ENCODE peak calls at places on chromosome 2, in four cellular contexts. Q, Y, A and D are unnamed samples.

GRCh38 chr2:179332903-179333302 is 68.3 kb upstream of the SESTD1 start:
- DNase-seq in Q (no peak), Y (no peak), A (no peak), D (no peak)

GRCh38 chr2:41920812-41921211 is 127.0 kb upstream of the PKDCC start:
- DNase-seq in Q (no peak), Y (peak), A (no peak), D (no peak)

GRCh38 chr2:39719317-39719716 is 53.6 kb downstream of the TMEM178A start:
- DNase-seq in Q (no peak), Y (no peak), A (no peak), D (no peak)

GRCh38 chr2:36411962-36412444 is 56.4 kb downstream of the CRIM1 start:
- DNase-seq in Q (peak), Y (no peak), A (no peak), D (no peak)

GRCh38 chr2:22692751-22693150 is 692.2 kb upstream of the KLHL29 start:
- DNase-seq in Q (no peak), Y (no peak), A (no peak), D (no peak)

GRCh38 chr2:134273240-134273983 is 19.5 kb downstream of the MGAT5 start:
- DNase-seq in Q (no peak), Y (no peak), A (no peak), D (no peak)

GRCh38 chr2:61887684-61888303 is 662 bp downstream of the CCT4 start:
- DNase-seq in Q (no peak), Y (peak), A (no peak), D (no peak)

GRCh38 chr2:97765933-97766332 is 52.6 kb downstream of the ZAP70 start:
- DNase-seq in Q (no peak), Y (no peak), A (no peak), D (no peak)

GRCh38 chr2:227655454-227655853 is 11.2 kb upstream of the SCYGR5 start:
- DNase-seq in Q (no peak), Y (peak), A (no peak), D (peak)

GRCh38 chr2:49490710-49491109 is 336.4 kb upstream of the FSHR start:
- DNase-seq in Q (peak), Y (peak), A (no peak), D (no peak)

GRCh38 chr2:85400023-85400422 is 10.1 kb downstream of the CAPG start:
- DNase-seq in Q (no peak), Y (no peak), A (no peak), D (no peak)

GRCh38 chr2:237732790-237733349 is 65.7 kb upstream of the RBM44 start:
- DNase-seq in Q (no peak), Y (no peak), A (no peak), D (no peak)

GRCh38 chr2:30358351-30358750 is 88.7 kb upstream of the LCLAT1 start:
- DNase-seq in Q (no peak), Y (no peak), A (no peak), D (no peak)

GRCh38 chr2:73281244-73281643 is 3.0 kb downstream of the FBXO41 start:
- DNase-seq in Q (no peak), Y (no peak), A (no peak), D (no peak)

GRCh38 chr2:215299337-215299859 is 12.5 kb upstream of the ATIC start:
- DNase-seq in Q (no peak), Y (peak), A (no peak), D (no peak)

DNA sequence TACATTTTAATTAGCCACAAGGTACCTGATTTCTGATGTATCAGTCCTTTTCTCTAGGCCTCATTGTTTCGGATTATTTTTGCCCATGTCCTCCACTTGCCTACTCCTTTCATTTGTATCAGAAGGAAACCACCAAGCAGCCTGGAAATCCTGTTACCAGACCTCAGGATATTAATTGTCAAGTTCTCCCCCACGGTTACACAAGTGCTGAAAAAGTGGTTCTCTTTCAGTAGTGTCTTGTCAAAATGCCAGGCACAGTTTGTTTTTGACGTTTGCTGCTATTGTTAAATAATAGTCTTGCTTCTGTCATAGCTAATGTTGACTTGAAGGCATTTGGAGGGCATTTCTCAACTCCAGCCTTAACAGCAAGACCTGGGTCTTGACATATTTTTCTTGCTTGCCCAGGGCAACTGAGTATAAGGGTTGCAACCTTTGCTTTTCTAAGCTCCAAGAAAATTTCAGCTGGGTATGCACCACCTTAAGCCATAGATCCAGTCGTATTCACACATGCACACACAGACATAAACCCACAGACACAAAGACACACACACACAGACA is 31.0 kb downstream of the INSIG2 start:
- DNase-seq in Q (no peak), Y (no peak), A (no peak), D (no peak)
- TF ChIP-seq EGR1 in Q (no peak), Y (no peak), A (no peak), D (no peak)

GRCh38 chr2:201758229-201758628 is 22.5 kb downstream of the ALS2 start:
- DNase-seq in Q (no peak), Y (no peak), A (no peak), D (no peak)
- TF ChIP-seq EGR1 in Q (no peak), Y (no peak), A (no peak), D (no peak)

DNA sequence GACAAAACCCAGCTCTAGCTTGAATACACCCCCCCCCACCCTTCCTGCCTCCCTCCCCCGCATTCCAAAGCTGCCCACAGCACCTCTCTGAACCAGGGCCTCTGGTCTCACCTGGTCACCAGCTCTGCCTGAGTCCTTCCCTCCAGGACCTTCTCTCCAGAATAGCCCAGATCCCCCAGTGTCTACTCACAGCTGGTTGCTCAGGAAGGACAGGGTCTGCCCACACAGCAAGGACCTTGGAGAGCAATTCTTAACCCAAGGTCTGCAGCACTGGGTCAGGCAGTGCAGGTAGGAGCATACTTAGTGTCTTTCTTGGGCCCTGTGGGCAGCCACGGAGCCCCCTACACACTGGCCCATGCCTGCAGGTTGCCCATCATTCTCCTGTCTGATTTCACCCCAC is 104.5 kb downstream of the ZFP36L2 start:
- DNase-seq in Q (no peak), Y (no peak), A (no peak), D (no peak)
- TF ChIP-seq EGR1 in Q (no peak), Y (no peak), A (no peak), D (no peak)

DNA sequence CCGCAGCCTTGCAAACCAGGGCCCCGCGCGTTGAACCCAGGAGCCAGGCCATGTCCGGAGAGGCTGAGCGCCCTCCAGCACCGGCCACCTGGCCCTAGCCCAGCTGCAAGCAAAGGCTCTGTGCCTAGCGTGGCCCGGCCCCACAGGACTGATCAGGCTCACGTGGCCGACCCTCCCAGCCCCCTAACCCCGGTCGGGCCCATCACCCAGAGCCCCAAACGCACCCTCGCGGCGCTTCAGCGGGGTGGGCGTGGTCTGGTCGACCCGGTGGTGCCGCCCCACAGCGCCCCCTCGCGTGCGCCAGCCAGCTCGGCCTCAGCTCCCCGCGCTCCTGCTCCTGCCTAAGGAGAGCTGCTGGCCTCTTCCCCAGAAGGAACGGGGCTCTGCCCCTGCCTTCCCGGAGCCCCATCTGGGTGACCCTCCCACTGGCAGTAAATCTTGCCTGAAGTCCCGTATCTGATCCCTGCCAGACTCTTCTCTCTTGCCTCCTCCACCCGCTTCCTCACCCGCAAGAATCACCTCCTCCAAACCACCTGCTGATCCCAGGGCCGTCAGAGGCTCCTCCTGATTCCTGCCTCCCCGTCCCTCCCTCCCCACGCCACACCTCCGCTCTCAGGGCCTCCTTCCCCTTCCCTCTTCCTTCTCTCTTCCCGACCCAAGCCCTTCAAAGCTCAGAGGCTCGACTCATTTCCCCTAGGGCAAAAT is 12.3 kb upstream of the TEX51 start:
- DNase-seq in Q (peak), Y (peak), A (no peak), D (peak)
- TF ChIP-seq EGR1 in Q (no peak), Y (no peak), A (no peak), D (no peak)

GRCh38 chr2:46077522-46078062 is 219.6 kb upstream of the EPAS1 start:
- DNase-seq in Q (no peak), Y (no peak), A (no peak), D (no peak)
- TF ChIP-seq EGR1 in Q (no peak), Y (no peak), A (no peak), D (no peak)

DNA sequence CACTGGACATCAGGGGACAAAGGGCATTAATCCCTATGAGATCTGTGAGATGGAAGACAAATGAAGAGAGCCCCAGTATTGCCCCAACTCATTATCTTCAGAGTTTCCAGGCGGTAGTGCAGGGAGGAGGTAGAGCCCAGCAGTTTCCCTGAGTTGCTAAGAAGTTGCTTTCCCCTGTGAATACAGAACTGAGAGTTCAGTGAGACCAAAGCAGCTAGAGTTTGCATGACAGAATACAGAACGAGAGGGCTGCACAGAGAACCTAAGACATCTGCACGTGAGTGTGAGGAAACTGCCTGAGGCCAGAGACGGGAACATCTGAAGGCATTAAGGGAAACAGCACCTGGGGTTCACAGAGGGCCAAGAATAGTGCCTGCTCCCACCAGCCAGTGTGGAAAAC is 18.1 kb upstream of the PGAP1 start:
- DNase-seq in Q (no peak), Y (no peak), A (no peak), D (no peak)
- TF ChIP-seq EGR1 in Q (no peak), Y (no peak), A (no peak), D (no peak)

GRCh38 chr2:26648516-26648915 is 7.3 kb upstream of the CIB4 start:
- DNase-seq in Q (no peak), Y (no peak), A (no peak), D (no peak)
- TF ChIP-seq EGR1 in Q (no peak), Y (no peak), A (no peak), D (no peak)

GRCh38 chr2:150608341-150608740 is 120.9 kb upstream of the RND3 start:
- DNase-seq in Q (no peak), Y (no peak), A (no peak), D (no peak)

GRCh38 chr2:150607471-150607870 is 120.0 kb upstream of the RND3 start:
- DNase-seq in Q (no peak), Y (no peak), A (no peak), D (no peak)

GRCh38 chr2:150610670-150611279 is 123.3 kb upstream of the RND3 start:
- DNase-seq in Q (peak), Y (no peak), A (no peak), D (peak)

GRCh38 chr2:150612957-150613710 is 125.7 kb upstream of the RND3 start:
- DNase-seq in Q (no peak), Y (no peak), A (no peak), D (no peak)

GRCh38 chr2:150609831-150610582 is 122.5 kb upstream of the RND3 start:
- DNase-seq in Q (no peak), Y (no peak), A (no peak), D (no peak)
- TF ChIP-seq EGR1 in Q (no peak), Y (no peak), A (no peak), D (no peak)

GRCh38 chr2:9573013-9573708 is 17.5 kb upstream of the ADAM17 start:
- DNase-seq in Q (no peak), Y (no peak), A (no peak), D (no peak)
- TF ChIP-seq EGR1 in Q (no peak), Y (no peak), A (no peak), D (no peak)